ENCODE peak calls at places on chromosome 12, in five cellular contexts. One of them, this sample, is unnamed.

GRCh38 chr12:34190054-34190453 is 167.8 kb downstream of the ALG10 start:
- DNase-seq in fibroblast of pulmonary artery: no peak
- DNase-seq in HepG2: no peak
- DNase-seq in AG04450: no peak
- DNase-seq in GM23338: no peak
- DNase-seq in this sample: no peak

GRCh38 chr12:124904306-124905098 is 9.9 kb downstream of the UBC start:
- DNase-seq in fibroblast of pulmonary artery: peak
- DNase-seq in GM23338: no peak
- DNase-seq in AG04450: no peak
- DNase-seq in HepG2: peak
- DNase-seq in this sample: peak

GRCh38 chr12:121237415-121237814 is 27.5 kb downstream of the P2RX4 start:
- DNase-seq in HepG2: no peak
- DNase-seq in GM23338: no peak
- DNase-seq in AG04450: no peak
- DNase-seq in fibroblast of pulmonary artery: peak
- DNase-seq in this sample: no peak

GRCh38 chr12:71865166-71865713 is 25.7 kb downstream of the TBC1D15 start:
- DNase-seq in fibroblast of pulmonary artery: peak
- DNase-seq in HepG2: no peak
- DNase-seq in AG04450: peak
- DNase-seq in GM23338: no peak
- DNase-seq in this sample: no peak

GRCh38 chr12:80441921-80442320 is 2.1 kb upstream of the PTPRQ start:
- DNase-seq in HepG2: no peak
- DNase-seq in AG04450: no peak
- DNase-seq in GM23338: no peak
- DNase-seq in fibroblast of pulmonary artery: peak
- DNase-seq in this sample: no peak

GRCh38 chr12:74317078-74317581 is 220.5 kb upstream of the ATXN7L3B start:
- DNase-seq in HepG2: no peak
- DNase-seq in AG04450: no peak
- DNase-seq in fibroblast of pulmonary artery: peak
- DNase-seq in GM23338: peak
- DNase-seq in this sample: no peak

GRCh38 chr12:7439579-7440505 is 4.1 kb downstream of the CD163L1 start:
- DNase-seq in HepG2: no peak
- DNase-seq in fibroblast of pulmonary artery: peak
- DNase-seq in AG04450: peak
- DNase-seq in GM23338: peak
- DNase-seq in this sample: no peak

GRCh38 chr12:89345830-89346740 is 6.2 kb downstream of the DUSP6 start:
- DNase-seq in HepG2: no peak
- DNase-seq in GM23338: peak
- DNase-seq in AG04450: no peak
- DNase-seq in fibroblast of pulmonary artery: peak
- DNase-seq in this sample: no peak

GRCh38 chr12:23093488-23093887 is 468.5 kb downstream of the ETNK1 start:
- DNase-seq in HepG2: no peak
- DNase-seq in AG04450: no peak
- DNase-seq in GM23338: no peak
- DNase-seq in fibroblast of pulmonary artery: peak
- DNase-seq in this sample: no peak

GRCh38 chr12:13093191-13093849 is 10.1 kb downstream of the GSG1 start:
- DNase-seq in HepG2: no peak
- DNase-seq in AG04450: no peak
- DNase-seq in fibroblast of pulmonary artery: no peak
- DNase-seq in GM23338: no peak
- DNase-seq in this sample: no peak

GRCh38 chr12:80165741-80166140 is 66.4 kb downstream of the OTOGL start:
- DNase-seq in AG04450: no peak
- DNase-seq in fibroblast of pulmonary artery: no peak
- DNase-seq in GM23338: no peak
- DNase-seq in HepG2: no peak
- DNase-seq in this sample: no peak

GRCh38 chr12:124906606-124907261 is 7.7 kb downstream of the UBC start:
- DNase-seq in AG04450: peak
- DNase-seq in GM23338: peak
- DNase-seq in fibroblast of pulmonary artery: peak
- DNase-seq in HepG2: peak
- DNase-seq in this sample: peak

GRCh38 chr12:76441016-76441415 is 92.8 kb upstream of the BBS10 start:
- DNase-seq in HepG2: no peak
- DNase-seq in GM23338: no peak
- DNase-seq in fibroblast of pulmonary artery: no peak
- DNase-seq in AG04450: no peak
- DNase-seq in this sample: no peak

GRCh38 chr12:6872073-6873048 is 742 bp downstream of the SPSB2 start:
- DNase-seq in fibroblast of pulmonary artery: peak
- DNase-seq in HepG2: peak
- DNase-seq in AG04450: no peak
- DNase-seq in GM23338: peak
- DNase-seq in this sample: peak

GRCh38 chr12:127957001-127957660 is 309.8 kb upstream of the TMEM132C start:
- DNase-seq in HepG2: no peak
- DNase-seq in GM23338: no peak
- DNase-seq in fibroblast of pulmonary artery: no peak
- DNase-seq in AG04450: no peak
- DNase-seq in this sample: no peak

GRCh38 chr12:51714666-51715065 is 123.6 kb downstream of the SCN8A start:
- DNase-seq in HepG2: no peak
- DNase-seq in fibroblast of pulmonary artery: no peak
- DNase-seq in GM23338: no peak
- DNase-seq in AG04450: no peak
- DNase-seq in this sample: no peak

DNA sequence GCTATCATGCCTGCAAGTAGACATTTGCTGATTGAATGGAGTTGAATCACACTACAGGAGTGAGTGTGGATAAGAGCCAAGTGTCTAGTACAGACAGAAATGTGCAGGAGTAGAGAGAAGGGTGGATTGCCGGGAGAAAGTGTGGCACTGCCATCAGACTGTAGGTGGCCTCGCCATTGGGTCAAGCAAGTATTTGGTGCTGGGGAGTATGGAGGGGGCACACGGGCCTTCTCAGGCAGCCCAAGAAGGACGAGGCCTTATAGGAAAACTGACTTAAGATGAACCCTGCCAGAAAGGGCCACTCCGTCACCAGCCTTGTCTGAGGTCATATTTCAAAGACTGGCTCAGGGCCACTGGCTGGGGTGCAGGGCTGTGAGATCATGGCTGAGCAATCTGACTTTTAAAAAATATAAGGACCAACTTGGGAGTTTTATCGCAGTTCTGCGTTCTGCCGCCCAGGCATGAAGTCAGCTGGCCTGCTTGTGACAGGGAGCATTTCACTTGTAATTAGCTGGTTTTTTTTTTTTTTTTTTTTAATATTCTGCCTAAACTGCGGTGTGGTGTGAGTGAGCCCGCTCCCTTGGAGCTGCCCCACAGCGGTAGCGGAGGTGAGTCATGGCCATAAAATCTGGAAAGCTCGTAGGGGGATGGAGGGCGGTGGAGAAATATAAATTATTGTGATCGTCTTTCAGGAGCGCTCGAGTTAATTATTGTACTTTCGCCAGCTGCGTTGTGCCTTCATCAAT is 231.7 kb downstream of the C12orf75 start:
- DNase-seq in HepG2: no peak
- DNase-seq in GM23338: peak
- DNase-seq in fibroblast of pulmonary artery: peak
- DNase-seq in AG04450: peak
- DNase-seq in this sample: peak
- TF ChIP-seq CTCF in HepG2: no peak
- TF ChIP-seq CTCF in GM23338: no peak
- TF ChIP-seq CTCF in fibroblast of pulmonary artery: peak
- TF ChIP-seq CTCF in AG04450: no peak
- TF ChIP-seq CTCF in this sample: no peak

GRCh38 chr12:112207397-112207924 is 82.1 kb downstream of the TRAFD1 start:
- DNase-seq in fibroblast of pulmonary artery: no peak
- DNase-seq in GM23338: no peak
- DNase-seq in HepG2: no peak
- DNase-seq in AG04450: no peak
- DNase-seq in this sample: no peak
- TF ChIP-seq CTCF in fibroblast of pulmonary artery: no peak
- TF ChIP-seq CTCF in GM23338: no peak
- TF ChIP-seq CTCF in HepG2: no peak
- TF ChIP-seq CTCF in AG04450: no peak
- TF ChIP-seq CTCF in this sample: no peak

DNA sequence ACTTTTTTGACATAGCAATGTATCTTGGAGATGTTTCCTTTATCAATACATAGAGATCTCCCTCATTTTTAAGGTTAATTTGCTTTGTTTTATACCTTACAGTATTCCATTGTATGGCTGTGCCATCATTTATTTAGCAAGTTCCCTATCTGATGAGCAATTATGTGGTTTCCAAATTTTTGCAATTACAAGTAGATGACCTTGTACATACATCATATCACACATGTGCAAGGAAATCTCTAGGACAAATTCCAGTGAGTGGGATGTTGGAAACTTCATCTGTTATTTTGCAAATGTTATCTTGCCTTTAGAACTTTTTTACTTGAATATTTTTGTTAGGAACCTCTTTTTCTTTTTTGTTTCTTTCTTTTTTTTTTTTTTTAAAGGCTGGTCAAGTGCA is 49.7 kb downstream of the DRAM1 start:
- DNase-seq in fibroblast of pulmonary artery: peak
- DNase-seq in GM23338: no peak
- DNase-seq in HepG2: no peak
- DNase-seq in AG04450: peak
- DNase-seq in this sample: no peak
- TF ChIP-seq CTCF in fibroblast of pulmonary artery: no peak
- TF ChIP-seq CTCF in GM23338: no peak
- TF ChIP-seq CTCF in HepG2: no peak
- TF ChIP-seq CTCF in AG04450: no peak
- TF ChIP-seq CTCF in this sample: no peak

DNA sequence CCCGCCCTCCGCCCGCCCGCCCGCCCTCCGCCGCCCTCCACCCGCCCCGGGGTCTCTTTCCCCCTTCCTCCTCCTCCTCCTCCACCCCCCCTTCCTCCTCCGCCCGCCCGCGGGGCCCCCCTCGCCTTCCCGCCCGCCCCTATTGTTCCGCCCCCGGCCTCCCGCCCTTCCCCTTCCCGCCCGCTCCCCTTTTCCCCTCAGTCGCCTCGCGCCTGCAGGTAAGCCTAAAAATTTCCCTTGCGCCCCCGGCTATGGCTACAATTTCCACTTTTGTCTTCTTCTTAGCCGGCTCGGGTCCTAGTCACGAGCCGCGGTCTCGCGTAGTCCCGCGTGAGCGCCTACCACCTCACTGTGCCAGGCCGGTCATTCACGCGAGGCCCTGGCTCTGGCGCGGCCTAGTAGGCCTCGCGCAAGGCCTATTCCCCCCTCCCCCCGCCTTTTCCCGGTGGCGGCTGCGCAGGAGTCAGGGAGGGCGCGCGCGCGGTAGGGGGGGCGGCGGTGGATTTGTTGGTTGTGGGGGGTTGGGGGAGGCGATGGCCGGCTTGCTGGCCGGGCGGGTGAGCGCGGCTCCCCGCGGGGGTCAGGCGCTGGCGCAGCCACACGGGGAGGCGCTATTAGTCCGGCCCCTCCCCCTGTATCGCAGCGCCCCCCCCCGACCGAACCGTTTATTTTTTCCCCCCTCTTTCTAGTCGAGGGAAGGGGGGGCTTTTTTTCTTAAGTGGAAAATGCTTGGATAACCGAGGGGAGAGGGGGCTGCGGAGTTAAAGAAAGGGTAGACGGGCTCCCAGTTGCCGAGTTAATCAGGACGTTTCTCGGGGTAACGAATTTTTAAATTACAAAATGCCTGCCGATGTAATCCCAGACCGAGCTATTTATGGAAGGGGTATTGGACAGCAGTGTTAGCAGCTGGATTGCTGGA is 516 bp downstream of the PCBP2 start:
- DNase-seq in fibroblast of pulmonary artery: peak
- DNase-seq in AG04450: peak
- DNase-seq in HepG2: peak
- DNase-seq in GM23338: peak
- DNase-seq in this sample: peak
- TF ChIP-seq CTCF in fibroblast of pulmonary artery: no peak
- TF ChIP-seq CTCF in AG04450: peak
- TF ChIP-seq CTCF in HepG2: peak
- TF ChIP-seq CTCF in GM23338: peak
- TF ChIP-seq CTCF in this sample: peak

GRCh38 chr12:14774944-14775651 is 28.2 kb downstream of the WBP11 start:
- DNase-seq in fibroblast of pulmonary artery: peak
- DNase-seq in GM23338: peak
- DNase-seq in HepG2: no peak
- DNase-seq in AG04450: no peak
- DNase-seq in this sample: no peak
- TF ChIP-seq CTCF in fibroblast of pulmonary artery: no peak
- TF ChIP-seq CTCF in GM23338: no peak
- TF ChIP-seq CTCF in HepG2: no peak
- TF ChIP-seq CTCF in AG04450: no peak
- TF ChIP-seq CTCF in this sample: no peak

DNA sequence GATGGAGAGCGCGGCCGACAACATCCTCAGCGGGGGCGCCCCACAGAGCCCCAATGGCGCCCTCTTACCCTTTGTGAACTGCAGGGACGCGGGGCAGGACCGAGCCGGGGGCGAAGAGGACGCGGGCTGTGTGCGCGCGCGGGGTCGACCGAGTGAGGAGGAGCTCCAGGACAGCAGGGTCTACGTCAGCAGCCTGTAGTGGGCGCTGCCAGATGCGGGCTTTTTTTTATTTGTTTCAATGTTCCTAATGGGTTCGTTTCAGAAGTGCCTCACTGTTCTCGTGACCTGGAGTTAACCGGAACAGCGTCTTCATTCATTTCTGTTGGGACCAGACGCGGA is 103.8 kb upstream of the FKBP4 start:
- DNase-seq in GM23338: peak
- DNase-seq in fibroblast of pulmonary artery: peak
- DNase-seq in AG04450: no peak
- DNase-seq in HepG2: no peak
- DNase-seq in this sample: no peak
- TF ChIP-seq CTCF in GM23338: peak
- TF ChIP-seq CTCF in fibroblast of pulmonary artery: no peak
- TF ChIP-seq CTCF in AG04450: peak
- TF ChIP-seq CTCF in HepG2: no peak
- TF ChIP-seq CTCF in this sample: peak

This sample was measured in RWPE2.